ENCODE peak calls at places on chromosomes 1 and 21, in six cellular contexts. V is SK-N-SH; D is CD8-positive, alpha-beta T cell; R is heart left ventricle; K is endothelial cell of umbilical vein; F is right cardiac atrium. I is an unnamed sample. For H3K4me1, the result is how much of the 10 kb centered on the place peaks cover.

GRCh38 chr21:14875704-14876364 is 189.0 kb downstream of the NRIP1 start:
- DNase-seq in V (no peak), D (no peak), R (no peak), K (no peak), F (no peak), I (no peak)

GRCh38 chr1:209485167-209485566 is 98.3 kb upstream of the CAMK1G start:
- DNase-seq in V (no peak), D (no peak), R (no peak), K (no peak), F (peak), I (peak)

GRCh38 chr1:230425252-230426061 is 675 bp downstream of the PGBD5 start:
- DNase-seq in V (peak), D (no peak), R (peak), K (no peak), F (peak), I (no peak)

GRCh38 chr1:29827237-29827750 is 591.0 kb downstream of the PTPRU start:
- DNase-seq in V (no peak), D (no peak), R (no peak), K (no peak), F (no peak), I (no peak)

GRCh38 chr21:38170705-38171682 is 85.8 kb upstream of the KCNJ15 start:
- DNase-seq in V (no peak), D (no peak), R (no peak), K (peak), F (no peak), I (no peak)

GRCh38 chr1:61042679-61043009 is 39.7 kb upstream of the NFIA start:
- DNase-seq in V (no peak), D (no peak), R (no peak), K (no peak), F (no peak), I (no peak)

GRCh38 chr1:51642739-51643142 is 25.8 kb downstream of the OSBPL9 start:
- DNase-seq in V (no peak), D (no peak), R (no peak), K (peak), F (no peak), I (no peak)

GRCh38 chr1:41540886-41541591 is 56.6 kb upstream of the EDN2 start:
- DNase-seq in V (no peak), D (no peak), R (no peak), K (no peak), F (no peak), I (no peak)

GRCh38 chr1:153534933-153535663 is 693 bp downstream of the S100A6 start:
- DNase-seq in V (no peak), D (peak), R (peak), K (peak), F (peak), I (peak)

GRCh38 chr1:117780981-117781475 is 148.4 kb downstream of the GDAP2 start:
- DNase-seq in V (peak), D (no peak), R (no peak), K (no peak), F (no peak), I (no peak)

GRCh38 chr1:90193116-90193515 is 198.2 kb downstream of the ZNF326 start:
- DNase-seq in V (no peak), D (no peak), R (no peak), K (no peak), F (no peak), I (no peak)

GRCh38 chr1:192376387-192376786 is 59.6 kb downstream of the RGS21 start:
- DNase-seq in V (no peak), D (no peak), R (no peak), K (no peak), F (no peak), I (no peak)

GRCh38 chr1:43614211-43614610 is 35.7 kb upstream of the KDM4A start:
- DNase-seq in V (no peak), D (no peak), R (no peak), K (no peak), F (no peak), I (no peak)

GRCh38 chr1:236638935-236639334 is 34.6 kb upstream of the HEATR1 start:
- DNase-seq in V (no peak), D (no peak), R (no peak), K (no peak), F (no peak), I (peak)

GRCh38 chr1:152884085-152884484 is 6.0 kb downstream of the SMCP start:
- DNase-seq in V (no peak), D (no peak), R (no peak), K (no peak), F (no peak), I (no peak)

GRCh38 chr1:110674337-110675059 is at the start of gene KCNA3:
- DNase-seq in V (peak), D (peak), R (peak), K (no peak), F (peak), I (peak)

GRCh38 chr1:38848069-38848468 is 11.5 kb downstream of the RRAGC start:
- DNase-seq in V (no peak), D (no peak), R (no peak), K (no peak), F (no peak), I (no peak)

GRCh38 chr1:227766653-227767277 is 31.5 kb downstream of the SNAP47 start:
- DNase-seq in V (no peak), D (no peak), R (no peak), K (no peak), F (peak), I (no peak)
- H3K4me3 ChIP-seq in V (no peak), D (peak), R (no peak), K (no peak), F (no peak), I (no peak)

GRCh38 chr1:24961961-24962861 is 32.1 kb upstream of the RUNX3 start:
- DNase-seq in V (no peak), D (peak), R (no peak), K (no peak), F (no peak), I (no peak)

GRCh38 chr1:24965571-24965930 is 35.5 kb upstream of the RUNX3 start:
- DNase-seq in V (no peak), D (no peak), R (no peak), K (no peak), F (no peak), I (no peak)

GRCh38 chr1:24964811-24965570 is 34.9 kb upstream of the RUNX3 start:
- DNase-seq in V (no peak), D (peak), R (peak), K (no peak), F (peak), I (no peak)

GRCh38 chr1:24963099-24963872 is 33.2 kb upstream of the RUNX3 start:
- DNase-seq in V (no peak), D (peak), R (no peak), K (no peak), F (no peak), I (no peak)

DNA sequence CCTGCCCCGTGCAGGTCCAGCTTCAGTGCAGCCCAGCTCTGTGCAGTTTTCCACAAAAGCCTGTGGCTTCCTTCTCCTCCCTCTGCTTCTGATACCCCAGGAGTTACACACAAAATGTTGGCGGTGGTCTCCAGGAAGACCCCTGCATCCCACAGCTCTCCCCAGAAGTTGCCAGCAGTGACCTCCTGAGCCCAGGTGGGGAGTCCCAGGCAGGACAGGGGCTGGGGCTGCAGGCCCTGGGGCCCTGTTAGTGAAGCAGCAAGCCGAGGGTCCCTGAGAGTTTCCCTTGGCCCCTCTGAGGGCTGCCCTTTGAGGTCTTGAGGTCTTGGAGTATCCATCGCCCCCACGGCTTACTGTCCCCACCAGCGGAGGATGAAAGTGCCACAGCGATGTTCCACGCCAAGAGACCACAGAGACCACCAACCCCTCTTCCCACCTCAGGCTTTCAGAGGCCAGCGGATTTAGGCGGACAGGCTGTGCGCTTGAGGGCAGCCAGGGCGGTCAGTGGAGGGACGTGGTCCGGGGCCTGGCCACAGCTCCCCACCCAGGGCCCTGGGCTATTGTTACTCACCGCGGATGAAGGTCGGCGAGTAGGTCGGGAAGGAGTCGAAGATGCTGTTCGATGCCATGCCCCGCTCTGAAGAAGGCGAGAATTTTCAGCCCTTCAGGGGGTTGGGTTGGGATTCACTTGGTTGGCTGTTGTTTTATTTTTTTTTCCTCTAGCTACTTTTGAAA is 34.0 kb upstream of the RUNX3 start:
- DNase-seq in V (no peak), D (no peak), R (no peak), K (no peak), F (no peak), I (no peak)
- H3K4me1 ChIP-seq in V (under half), D (half or more), R (under half), K (under half), F (under half), I (under half)

GRCh38 chr21:31895069-31895851 is 22.4 kb downstream of the HUNK start:
- DNase-seq in V (no peak), D (no peak), R (no peak), K (no peak), F (no peak), I (no peak)
- H3K27ac ChIP-seq in V (no peak), D (no peak), R (no peak), K (no peak), F (no peak), I (no peak)

GRCh38 chr1:31984419-31985347 is 29.0 kb upstream of the KHDRBS1 start:
- DNase-seq in V (no peak), D (peak), R (no peak), K (peak), F (no peak), I (no peak)
- H3K4me3 ChIP-seq in V (no peak), D (no peak), R (no peak), K (no peak), F (no peak), I (no peak)

DNA sequence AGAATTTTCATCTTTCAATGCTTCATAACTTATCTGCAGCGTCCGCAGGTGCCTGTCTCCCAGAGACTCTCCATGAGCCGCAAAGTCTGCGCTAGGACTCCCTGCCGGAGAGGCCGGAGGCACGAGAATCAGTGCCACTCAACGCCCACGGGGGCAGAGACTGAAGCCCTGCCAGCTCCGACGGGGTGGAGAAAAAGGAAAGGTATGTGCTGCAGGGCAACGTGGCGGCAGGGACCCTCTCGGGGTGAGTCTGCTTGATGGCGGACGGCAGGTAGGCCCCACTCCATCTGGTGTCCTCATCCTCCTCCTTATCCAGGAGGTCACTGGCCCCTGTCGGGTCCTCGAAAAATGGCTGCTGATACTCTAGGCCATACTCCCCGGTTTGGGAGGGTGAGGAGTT is 21.9 kb upstream of the MRPS14 start:
- DNase-seq in V (no peak), D (no peak), R (no peak), K (no peak), F (no peak), I (no peak)
- H3K4me1 ChIP-seq in V (under half), D (under half), R (under half), K (under half), F (under half), I (under half)

DNA sequence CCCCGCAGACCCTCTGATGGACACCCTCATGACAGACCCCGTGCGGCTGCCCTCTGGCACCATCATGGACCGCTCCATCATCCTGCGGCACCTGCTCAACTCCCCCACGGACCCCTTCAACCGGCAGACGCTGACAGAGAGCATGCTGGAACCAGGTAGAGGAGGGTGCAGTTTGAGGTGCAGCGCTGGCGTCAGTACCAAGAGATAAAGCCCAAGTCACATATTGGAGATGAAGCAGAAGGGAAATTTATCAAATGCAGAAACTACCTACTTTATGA is 31.0 kb upstream of the KIF1B start:
- DNase-seq in V (no peak), D (no peak), R (no peak), K (no peak), F (no peak), I (no peak)
- H3K27ac ChIP-seq in V (no peak), D (no peak), R (no peak), K (no peak), F (no peak), I (no peak)

GRCh38 chr1:3772715-3773571 is at the start of gene SMIM1:
- DNase-seq in V (no peak), D (no peak), R (no peak), K (no peak), F (peak), I (no peak)

GRCh38 chr1:3770047-3770765 is 2.3 kb upstream of the SMIM1 start:
- DNase-seq in V (no peak), D (no peak), R (peak), K (no peak), F (peak), I (no peak)

GRCh38 chr1:3773572-3774502 is 1.3 kb downstream of the SMIM1 start:
- DNase-seq in V (no peak), D (no peak), R (no peak), K (no peak), F (no peak), I (no peak)

GRCh38 chr1:3771108-3772026 is 1.2 kb upstream of the SMIM1 start:
- DNase-seq in V (peak), D (no peak), R (peak), K (no peak), F (peak), I (no peak)

DNA sequence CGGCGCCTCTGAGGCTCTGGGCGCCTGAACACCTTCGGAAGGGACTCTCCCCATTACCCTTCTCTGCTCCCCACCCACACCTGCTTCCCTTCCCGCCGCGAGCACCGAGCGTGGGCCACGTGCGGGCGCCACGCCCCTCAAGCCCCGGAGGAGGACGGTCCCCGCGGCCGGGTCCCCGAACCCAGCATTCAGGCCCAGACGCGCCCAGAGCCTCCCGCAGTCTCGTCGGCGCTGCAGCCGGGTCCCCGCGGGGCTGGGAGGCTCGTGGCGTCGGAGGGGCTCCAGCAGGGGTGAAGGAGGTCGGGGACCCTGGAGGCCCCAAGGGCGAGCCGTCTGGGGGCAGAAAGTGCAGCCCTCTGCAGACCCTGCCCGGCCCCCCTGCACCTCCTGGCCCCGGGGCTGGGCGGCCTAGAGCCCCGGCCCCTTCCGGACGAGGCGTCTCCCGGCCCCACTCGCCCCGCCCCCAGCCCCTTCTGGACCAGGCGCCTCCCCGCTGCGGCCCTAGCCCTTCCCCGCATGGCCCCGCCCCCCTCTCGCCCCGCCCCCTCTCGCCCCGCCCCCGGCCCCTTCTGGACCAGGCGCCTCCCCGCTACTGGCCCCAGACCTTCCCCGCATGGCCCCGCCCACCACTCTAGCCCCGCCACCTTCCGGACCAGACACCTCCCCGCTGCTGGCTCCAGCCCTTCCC is 378 bp upstream of the SMIM1 start:
- DNase-seq in V (peak), D (peak), R (peak), K (peak), F (peak), I (peak)
- H3K4me3 ChIP-seq in V (peak), D (peak), R (peak), K (peak), F (peak), I (peak)

DNA sequence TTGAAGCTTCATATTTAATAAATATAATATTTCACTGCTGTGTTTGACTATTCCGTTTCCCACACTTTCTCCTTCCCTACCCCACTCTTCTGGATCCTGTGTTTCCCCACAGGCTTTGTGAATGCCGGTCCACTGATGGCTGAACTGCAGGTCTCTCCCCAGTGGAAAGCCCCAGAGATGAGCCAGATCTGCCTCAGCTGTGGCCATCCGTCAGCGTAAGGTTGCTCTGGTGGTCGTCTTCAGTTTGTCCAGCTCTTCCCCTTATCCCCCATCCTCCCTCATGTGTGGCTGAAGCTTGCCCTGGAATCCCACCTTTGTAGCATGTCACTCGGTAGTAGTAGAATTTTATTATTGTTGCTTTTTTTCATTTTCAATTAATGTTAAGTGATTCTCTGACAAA is 11.4 kb downstream of the SMAP2 start:
- DNase-seq in V (no peak), D (no peak), R (no peak), K (no peak), F (no peak), I (no peak)
- H3K4me1 ChIP-seq in V (under half), D (half or more), R (under half), K (under half), F (under half), I (half or more)

I was measured in left ventricle myocardium inferior.